ENCODE peak calls at places on chromosomes 12 and 14, in six cellular contexts. Q is prostate gland, N is tibial nerve, D is heart left ventricle, B is thyroid gland, C is stomach. J is an unnamed sample.

GRCh38 chr14:75928587-75929230 is 53.1 kb downstream of the TGFB3 start:
- DNase-seq in Q (no peak), N (no peak), D (no peak), B (no peak), C (no peak), J (no peak)

GRCh38 chr12:114664661-114665320 is 19.2 kb downstream of the TBX3 start:
- DNase-seq in Q (peak; percentile 43), N (no peak), D (no peak), B (peak; percentile 48), C (no peak), J (no peak)

GRCh38 chr12:106044773-106045172 is 94.0 kb downstream of the NUAK1 start:
- DNase-seq in Q (no peak), N (no peak), D (no peak), B (no peak), C (no peak), J (no peak)

GRCh38 chr14:96053600-96054381 is 14.6 kb downstream of the C14orf132 start:
- DNase-seq in Q (no peak), N (no peak), D (peak; percentile 66), B (peak; percentile 7), C (no peak), J (peak; percentile 91)

GRCh38 chr14:97657609-97658008 is 860.4 kb downstream of the VRK1 start:
- DNase-seq in Q (no peak), N (no peak), D (no peak), B (no peak), C (no peak), J (no peak)

GRCh38 chr12:130967631-130968030 is 13.9 kb downstream of the ADGRD1 start:
- DNase-seq in Q (no peak), N (no peak), D (no peak), B (no peak), C (no peak), J (peak; percentile 56)

GRCh38 chr14:77037886-77038511 is 9.5 kb upstream of the IRF2BPL start:
- DNase-seq in Q (no peak), N (no peak), D (no peak), B (peak; percentile 31), C (no peak), J (peak; percentile 77)

GRCh38 chr14:26531894-26532293 is 65.9 kb downstream of the NOVA1 start:
- DNase-seq in Q (no peak), N (no peak), D (no peak), B (no peak), C (no peak), J (no peak)

GRCh38 chr12:48601013-48601756 is 31.3 kb upstream of the LALBA start:
- DNase-seq in Q (no peak), N (no peak), D (no peak), B (no peak), C (no peak), J (no peak)

GRCh38 chr14:50475460-50475859 is 56.9 kb downstream of the MAP4K5 start:
- DNase-seq in Q (no peak), N (no peak), D (no peak), B (no peak), C (no peak), J (no peak)

GRCh38 chr14:104632781-104633180 is 28.2 kb upstream of the TMEM179 start:
- DNase-seq in Q (no peak), N (no peak), D (no peak), B (no peak), C (no peak), J (peak; percentile 40)

DNA sequence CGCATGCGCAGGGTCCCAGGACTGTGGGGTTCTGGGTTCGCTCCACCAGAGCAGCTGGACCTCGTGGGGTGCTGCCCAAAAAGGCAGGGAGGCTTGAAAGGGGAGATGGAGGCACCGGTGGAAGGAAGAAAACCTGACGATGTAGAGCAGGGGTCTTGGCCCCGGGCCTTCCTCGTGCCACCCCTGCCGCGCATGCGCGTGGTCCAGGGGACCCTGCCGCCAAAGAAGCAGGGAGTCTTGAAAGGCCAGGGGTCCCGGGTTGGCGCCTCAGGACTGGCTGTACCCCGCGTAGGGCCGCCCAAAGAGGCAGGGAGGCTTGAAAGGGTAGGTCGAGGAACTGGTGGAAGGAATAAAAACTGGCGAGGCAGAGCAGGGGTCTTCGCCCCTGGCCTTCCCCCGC is 321.0 kb downstream of the ALG10 start:
- DNase-seq in Q (no peak), N (no peak), D (no peak), B (no peak), C (no peak), J (no peak)
- H3K9me3 ChIP-seq in Q (no peaks in the 10 kb centered on the region), N (no peaks in the 10 kb centered on the region), D (no peaks in the 10 kb centered on the region), B (no peaks in the 10 kb centered on the region), C (peaks cover 97% of the 10 kb centered on the region), J (peaks cover 21% of the 10 kb centered on the region)

DNA sequence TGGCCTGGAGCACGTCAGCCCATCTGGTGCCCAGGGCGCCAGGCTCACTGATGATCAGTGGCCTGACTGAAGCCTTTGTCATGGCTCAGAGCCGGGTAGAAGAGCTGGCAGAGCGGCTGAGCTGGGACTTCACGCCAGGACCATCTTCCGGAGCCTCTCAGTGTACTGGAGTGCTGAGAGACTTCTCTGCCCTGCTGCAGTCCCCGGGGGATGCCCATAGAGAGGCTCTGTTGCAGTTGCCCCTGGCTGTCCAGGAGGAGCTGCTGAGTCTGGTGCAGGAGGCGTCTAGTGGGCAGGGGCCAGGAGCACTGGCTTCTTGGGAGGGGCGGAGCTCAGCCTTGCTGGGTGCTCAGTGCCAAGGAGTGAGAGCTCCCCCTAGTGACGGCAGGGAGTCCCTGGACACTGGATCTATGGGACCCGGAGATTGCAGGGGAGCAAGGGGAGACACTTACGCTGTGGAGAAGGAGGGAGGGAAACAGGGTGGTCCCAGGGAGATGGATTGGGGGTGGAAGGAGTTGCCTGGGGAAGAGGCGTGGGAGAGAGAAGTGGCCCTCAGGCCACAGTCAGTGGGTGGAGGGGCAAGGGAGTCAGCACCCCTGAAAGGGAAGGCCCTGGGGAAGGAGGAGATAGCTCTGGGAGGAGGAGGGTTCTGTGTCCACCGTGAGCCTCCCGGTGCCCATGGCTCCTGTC is 2.0 kb downstream of the KHNYN start:
- DNase-seq in Q (peak; percentile 83), N (peak; percentile 72), D (peak; percentile 91), B (peak; percentile 87), C (peak; percentile 93), J (peak; percentile 95)
- H3K4me3 ChIP-seq in Q (peak overlapping the region; percentile 68), N (peak overlapping the region; percentile 72), D (peak overlapping the region; percentile 89), B (no peak overlapping the region), C (peak overlapping the region; percentile 74), J (peak overlapping the region; percentile 78)

GRCh38 chr12:95608252-95609033 is 57.2 kb upstream of the USP44 start:
- DNase-seq in Q (no peak), N (peak; percentile 34), D (peak; percentile 66), B (peak; percentile 46), C (peak; percentile 85), J (no peak)
- TF ChIP-seq POLR2A in Q (no peak), N (no peak), D (no peak), B (no peak), C (no peak), J (no peak)

GRCh38 chr14:28695109-28695508 is 71.5 kb upstream of the FOXG1 start:
- DNase-seq in Q (no peak), N (no peak), D (no peak), B (no peak), C (no peak), J (no peak)

GRCh38 chr14:28690029-28690683 is 76.4 kb upstream of the FOXG1 start:
- DNase-seq in Q (no peak), N (no peak), D (no peak), B (no peak), C (no peak), J (no peak)
- H3K9me3 ChIP-seq in Q (no peaks in the 10 kb centered on the region), N (no peaks in the 10 kb centered on the region), D (no peaks in the 10 kb centered on the region), B (no peaks in the 10 kb centered on the region), C (no peaks in the 10 kb centered on the region), J (no peaks in the 10 kb centered on the region)

GRCh38 chr12:27334052-27334720 is 1.6 kb downstream of the BMAL2 start:
- DNase-seq in Q (no peak), N (no peak), D (no peak), B (no peak), C (no peak), J (no peak)

GRCh38 chr12:27337376-27337775 is 4.7 kb downstream of the BMAL2 start:
- DNase-seq in Q (no peak), N (no peak), D (no peak), B (no peak), C (no peak), J (no peak)

GRCh38 chr12:27336254-27336653 is 3.6 kb downstream of the BMAL2 start:
- DNase-seq in Q (no peak), N (no peak), D (no peak), B (no peak), C (peak; percentile 46), J (no peak)

GRCh38 chr12:27334721-27335082 is 2.1 kb downstream of the BMAL2 start:
- DNase-seq in Q (no peak), N (no peak), D (no peak), B (no peak), C (no peak), J (no peak)

DNA sequence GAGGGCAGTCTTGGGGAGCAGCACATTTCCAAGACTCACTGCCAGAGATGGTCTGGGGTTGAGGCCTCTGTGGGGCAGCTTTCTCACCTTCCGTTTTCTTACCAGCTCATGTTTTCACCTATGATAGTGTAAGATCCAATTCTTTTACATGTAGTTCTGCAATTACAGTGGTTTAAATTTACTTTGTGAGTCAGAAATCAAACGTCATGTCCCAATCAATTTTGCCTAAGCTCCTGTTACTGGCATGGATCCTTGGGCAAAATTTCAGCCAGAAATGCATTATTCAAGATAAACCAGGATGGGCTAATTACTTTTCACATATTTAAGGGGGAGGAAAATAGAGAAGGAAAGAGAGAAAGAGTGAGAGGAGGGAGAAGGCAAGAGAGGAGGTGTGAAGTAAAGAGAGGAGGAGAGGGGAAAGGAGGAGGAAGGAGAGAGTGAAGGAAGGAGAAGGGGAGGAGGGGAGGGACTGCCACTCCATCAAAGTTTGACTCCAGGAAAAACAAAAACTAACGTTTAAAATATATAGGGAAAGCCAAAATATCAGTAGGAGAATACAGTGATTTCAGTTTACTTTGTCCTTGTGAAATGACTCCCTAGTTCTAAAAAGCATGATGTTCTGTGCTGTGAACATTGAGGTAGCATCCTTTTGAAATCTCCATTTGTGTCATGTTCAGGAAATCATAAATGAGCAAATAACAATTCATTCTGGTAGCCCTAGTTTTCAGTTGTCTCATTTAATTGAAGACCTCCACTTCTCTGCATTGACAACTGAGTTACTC is 2.9 kb downstream of the BMAL2 start:
- DNase-seq in Q (no peak), N (no peak), D (no peak), B (no peak), C (no peak), J (no peak)
- H3K4me3 ChIP-seq in Q (no peak overlapping the region), N (no peak overlapping the region), D (no peak overlapping the region), B (no peak overlapping the region), C (no peak overlapping the region), J (no peak overlapping the region)

GRCh38 chr12:113056631-113057488 is at the start of gene DTX1:
- DNase-seq in Q (no peak), N (no peak), D (peak; percentile 44), B (peak; percentile 51), C (no peak), J (no peak)
- TF ChIP-seq POLR2A in Q (no peak), N (no peak), D (no peak), B (no peak), C (no peak), J (no peak)

DNA sequence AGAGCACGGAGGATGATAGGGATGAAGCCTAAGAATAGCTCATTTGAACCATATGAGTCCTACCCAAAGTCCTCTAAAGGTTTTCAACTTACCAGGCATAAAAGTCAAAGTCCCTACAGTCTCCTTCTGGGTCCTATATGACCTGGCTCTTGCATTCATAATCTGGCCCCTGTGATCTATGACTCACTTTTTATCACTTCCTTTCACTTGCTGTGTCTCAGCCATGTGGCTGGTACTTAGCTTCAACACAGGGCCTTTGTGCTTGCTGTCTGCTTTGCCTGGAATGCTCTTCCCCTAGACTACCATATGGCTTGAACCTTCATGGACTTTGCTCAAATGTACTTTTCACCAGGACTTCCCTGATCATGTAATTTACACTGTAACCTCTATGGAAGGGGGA is 137.6 kb upstream of the TMTC1 start:
- DNase-seq in Q (no peak), N (no peak), D (no peak), B (no peak), C (no peak), J (no peak)
- H3K9me3 ChIP-seq in Q (no peaks in the 10 kb centered on the region), N (no peaks in the 10 kb centered on the region), D (no peaks in the 10 kb centered on the region), B (no peaks in the 10 kb centered on the region), C (no peaks in the 10 kb centered on the region), J (no peaks in the 10 kb centered on the region)

J was measured in sigmoid colon.